ENCODE peak calls at places on chromosome 17, in five cellular contexts. One of them, this sample, is unnamed.
A peak's percentile ranks its signal among the peaks of the same experiment; 100 is the strongest.

GRCh38 chr17:50429793-50430192 is 3.8 kb downstream of the ACSF2 start:
- DNase-seq in left ventricle myocardium inferior: no peak
- DNase-seq in activated CD4-positive, alpha-beta T cell treated with anti-CD3 and anti-CD28 coated beads, Interleukin-2, amount 10 ng/mL, durations not matched to agents 7 days and 5 days: no peak
- DNase-seq in left lung: no peak
- DNase-seq in breast epithelium: no peak
- DNase-seq in this sample: no peak

GRCh38 chr17:8185580-8186445 is 4.2 kb downstream of the BORCS6 start:
- DNase-seq in activated CD4-positive, alpha-beta T cell treated with anti-CD3 and anti-CD28 coated beads, Interleukin-2, amount 10 ng/mL, durations not matched to agents 7 days and 5 days: peak; percentile 85
- DNase-seq in breast epithelium: peak; percentile 91
- DNase-seq in left lung: peak; percentile 91
- DNase-seq in left ventricle myocardium inferior: peak; percentile 84
- DNase-seq in this sample: peak; percentile 76

GRCh38 chr17:74569392-74570003 is 2.2 kb upstream of the CD300H start:
- DNase-seq in left lung: no peak
- DNase-seq in left ventricle myocardium inferior: no peak
- DNase-seq in activated CD4-positive, alpha-beta T cell treated with anti-CD3 and anti-CD28 coated beads, Interleukin-2, amount 10 ng/mL, durations not matched to agents 7 days and 5 days: no peak
- DNase-seq in breast epithelium: no peak
- DNase-seq in this sample: no peak

GRCh38 chr17:80850817-80851216 is 140.8 kb upstream of the CHMP6 start:
- DNase-seq in left lung: no peak
- DNase-seq in activated CD4-positive, alpha-beta T cell treated with anti-CD3 and anti-CD28 coated beads, Interleukin-2, amount 10 ng/mL, durations not matched to agents 7 days and 5 days: no peak
- DNase-seq in breast epithelium: no peak
- DNase-seq in left ventricle myocardium inferior: no peak
- DNase-seq in this sample: no peak

GRCh38 chr17:64160378-64160777 is 30.4 kb upstream of the ERN1 start:
- DNase-seq in left lung: no peak
- DNase-seq in breast epithelium: no peak
- DNase-seq in activated CD4-positive, alpha-beta T cell treated with anti-CD3 and anti-CD28 coated beads, Interleukin-2, amount 10 ng/mL, durations not matched to agents 7 days and 5 days: no peak
- DNase-seq in left ventricle myocardium inferior: no peak
- DNase-seq in this sample: no peak

GRCh38 chr17:72706396-72706981 is 386.0 kb downstream of the SLC39A11 start:
- DNase-seq in activated CD4-positive, alpha-beta T cell treated with anti-CD3 and anti-CD28 coated beads, Interleukin-2, amount 10 ng/mL, durations not matched to agents 7 days and 5 days: no peak
- DNase-seq in left lung: no peak
- DNase-seq in left ventricle myocardium inferior: no peak
- DNase-seq in breast epithelium: no peak
- DNase-seq in this sample: no peak

GRCh38 chr17:65177901-65178300 is 40.7 kb downstream of the RGS9 start:
- DNase-seq in left ventricle myocardium inferior: no peak
- DNase-seq in breast epithelium: no peak
- DNase-seq in activated CD4-positive, alpha-beta T cell treated with anti-CD3 and anti-CD28 coated beads, Interleukin-2, amount 10 ng/mL, durations not matched to agents 7 days and 5 days: no peak
- DNase-seq in left lung: no peak
- DNase-seq in this sample: no peak

GRCh38 chr17:81659038-81659437 is 2.7 kb upstream of the PDE6G start:
- DNase-seq in left lung: no peak
- DNase-seq in activated CD4-positive, alpha-beta T cell treated with anti-CD3 and anti-CD28 coated beads, Interleukin-2, amount 10 ng/mL, durations not matched to agents 7 days and 5 days: no peak
- DNase-seq in left ventricle myocardium inferior: no peak
- DNase-seq in breast epithelium: no peak
- DNase-seq in this sample: no peak

GRCh38 chr17:60328679-60329078 is 63.3 kb downstream of the USP32 start:
- DNase-seq in left ventricle myocardium inferior: no peak
- DNase-seq in breast epithelium: no peak
- DNase-seq in activated CD4-positive, alpha-beta T cell treated with anti-CD3 and anti-CD28 coated beads, Interleukin-2, amount 10 ng/mL, durations not matched to agents 7 days and 5 days: no peak
- DNase-seq in left lung: no peak
- DNase-seq in this sample: no peak

GRCh38 chr17:72613411-72614292 is 478.8 kb downstream of the SLC39A11 start:
- DNase-seq in left ventricle myocardium inferior: no peak
- DNase-seq in activated CD4-positive, alpha-beta T cell treated with anti-CD3 and anti-CD28 coated beads, Interleukin-2, amount 10 ng/mL, durations not matched to agents 7 days and 5 days: no peak
- DNase-seq in breast epithelium: no peak
- DNase-seq in left lung: no peak
- DNase-seq in this sample: no peak

GRCh38 chr17:61997649-61998048 is 67.4 kb downstream of the MED13 start:
- DNase-seq in left ventricle myocardium inferior: no peak
- DNase-seq in left lung: no peak
- DNase-seq in activated CD4-positive, alpha-beta T cell treated with anti-CD3 and anti-CD28 coated beads, Interleukin-2, amount 10 ng/mL, durations not matched to agents 7 days and 5 days: no peak
- DNase-seq in breast epithelium: no peak
- DNase-seq in this sample: no peak

GRCh38 chr17:40340327-40340726 is 24.2 kb downstream of the GJD3 start:
- DNase-seq in left lung: no peak
- DNase-seq in left ventricle myocardium inferior: no peak
- DNase-seq in breast epithelium: no peak
- DNase-seq in activated CD4-positive, alpha-beta T cell treated with anti-CD3 and anti-CD28 coated beads, Interleukin-2, amount 10 ng/mL, durations not matched to agents 7 days and 5 days: no peak
- DNase-seq in this sample: no peak

GRCh38 chr17:7405413-7405881 is 1.6 kb upstream of the TMEM256 start:
- DNase-seq in breast epithelium: no peak
- DNase-seq in left ventricle myocardium inferior: no peak
- DNase-seq in activated CD4-positive, alpha-beta T cell treated with anti-CD3 and anti-CD28 coated beads, Interleukin-2, amount 10 ng/mL, durations not matched to agents 7 days and 5 days: no peak
- DNase-seq in left lung: no peak
- DNase-seq in this sample: no peak

GRCh38 chr17:31134526-31134925 is 39.7 kb downstream of the NF1 start:
- DNase-seq in activated CD4-positive, alpha-beta T cell treated with anti-CD3 and anti-CD28 coated beads, Interleukin-2, amount 10 ng/mL, durations not matched to agents 7 days and 5 days: no peak
- DNase-seq in left ventricle myocardium inferior: no peak
- DNase-seq in breast epithelium: no peak
- DNase-seq in left lung: no peak
- DNase-seq in this sample: no peak

GRCh38 chr17:37671813-37672544 is 28.7 kb upstream of the DDX52 start:
- DNase-seq in left lung: no peak
- DNase-seq in breast epithelium: no peak
- DNase-seq in left ventricle myocardium inferior: no peak
- DNase-seq in activated CD4-positive, alpha-beta T cell treated with anti-CD3 and anti-CD28 coated beads, Interleukin-2, amount 10 ng/mL, durations not matched to agents 7 days and 5 days: no peak
- DNase-seq in this sample: no peak

GRCh38 chr17:19551708-19552148 is 18.1 kb downstream of the SLC47A1 start:
- DNase-seq in breast epithelium: no peak
- DNase-seq in left ventricle myocardium inferior: no peak
- DNase-seq in activated CD4-positive, alpha-beta T cell treated with anti-CD3 and anti-CD28 coated beads, Interleukin-2, amount 10 ng/mL, durations not matched to agents 7 days and 5 days: no peak
- DNase-seq in left lung: no peak
- DNase-seq in this sample: no peak

GRCh38 chr17:46072998-46073397 is 73.9 kb downstream of the STH start:
- DNase-seq in left ventricle myocardium inferior: no peak
- DNase-seq in breast epithelium: no peak
- DNase-seq in activated CD4-positive, alpha-beta T cell treated with anti-CD3 and anti-CD28 coated beads, Interleukin-2, amount 10 ng/mL, durations not matched to agents 7 days and 5 days: no peak
- DNase-seq in left lung: no peak
- DNase-seq in this sample: no peak

GRCh38 chr17:16352303-16352837 is 899 bp downstream of the CENPV start:
- DNase-seq in left lung: peak; percentile 78
- DNase-seq in breast epithelium: no peak
- DNase-seq in left ventricle myocardium inferior: peak; percentile 18
- DNase-seq in activated CD4-positive, alpha-beta T cell treated with anti-CD3 and anti-CD28 coated beads, Interleukin-2, amount 10 ng/mL, durations not matched to agents 7 days and 5 days: peak; percentile 18
- DNase-seq in this sample: peak; percentile 7

GRCh38 chr17:915416-916201 is 64.0 kb downstream of the NXN start:
- DNase-seq in left ventricle myocardium inferior: no peak
- DNase-seq in left lung: no peak
- DNase-seq in breast epithelium: peak; percentile 86
- DNase-seq in activated CD4-positive, alpha-beta T cell treated with anti-CD3 and anti-CD28 coated beads, Interleukin-2, amount 10 ng/mL, durations not matched to agents 7 days and 5 days: no peak
- DNase-seq in this sample: no peak

This sample was measured in stimulated activated naive CD4-positive, alpha-beta T cell.